ENCODE peak calls at places on chromosomes 7 and 10, in four cellular contexts. G is fibroblast of mammary gland, H is IMR-90, F is cardiac muscle cell. N is an unnamed sample.
A peak's percentile ranks its signal among the peaks of the same experiment; 100 is the strongest.

GRCh38 chr10:63521389-63522128 is at the start of gene REEP3:
- DNase-seq in G (peak; percentile 64), H (peak; percentile 75), F (peak; percentile 88), N (peak; percentile 81)

GRCh38 chr10:121573541-121573941 is 24.7 kb downstream of the FGFR2 start:
- DNase-seq in G (no peak), H (no peak), F (no peak), N (no peak)

GRCh38 chr7:117323585-117323876 is 673 bp upstream of the WNT2 start:
- DNase-seq in F (no peak), G (peak; percentile 32), H (no peak), N (no peak)

GRCh38 chr7:136937436-136937835 is 69.0 kb downstream of the CHRM2 start:
- DNase-seq in F (no peak), H (no peak), G (no peak), N (no peak)

GRCh38 chr10:3811331-3811870 is 26.4 kb upstream of the KLF6 start:
- DNase-seq in F (no peak), H (peak; percentile 71), G (peak; percentile 89), N (peak; percentile 76)

GRCh38 chr7:73718438-73718881 is 1.0 kb downstream of the STX1A start:
- DNase-seq in H (no peak), F (no peak), G (no peak), N (no peak)

GRCh38 chr7:75590373-75591005 is 98.4 kb downstream of the SPDYE5 start:
- DNase-seq in H (no peak), G (no peak), F (no peak), N (no peak)

GRCh38 chr7:152709307-152710133 is 33.6 kb upstream of the XRCC2 start:
- DNase-seq in G (peak; percentile 58), F (no peak), H (peak; percentile 16), N (no peak)

GRCh38 chr7:114959931-114960330 is 38.0 kb downstream of the MDFIC start:
- DNase-seq in F (no peak), G (peak; percentile 38), H (peak; percentile 52), N (peak; percentile 68)

GRCh38 chr10:88879754-88880286 is at the start of gene STAMBPL1:
- DNase-seq in F (no peak), H (no peak), G (peak; percentile 12), N (no peak)

GRCh38 chr10:29411666-29412335 is 122.9 kb downstream of the LYZL1 start:
- DNase-seq in H (no peak), G (no peak), F (no peak), N (peak; percentile 19)

GRCh38 chr7:90244909-90245841 is at the start of gene CFAP69:
- DNase-seq in G (peak; percentile 88), F (peak; percentile 92), H (peak; percentile 78), N (peak; percentile 92)

GRCh38 chr7:90248706-90249105 is 3.7 kb downstream of the CFAP69 start:
- DNase-seq in G (no peak), F (no peak), H (no peak), N (no peak)

GRCh38 chr7:90244565-90244908 is 437 bp upstream of the CFAP69 start:
- DNase-seq in F (no peak), G (no peak), H (no peak), N (no peak)

GRCh38 chr7:90242369-90243168 is 2.4 kb upstream of the CFAP69 start:
- DNase-seq in G (no peak), H (no peak), F (no peak), N (no peak)

GRCh38 chr7:90246184-90246583 is 1.2 kb downstream of the CFAP69 start:
- DNase-seq in G (peak; percentile 93), H (peak; percentile 32), F (peak; percentile 20), N (peak; percentile 90)
- H3K4me3 ChIP-seq in G (peak overlapping the region; percentile 78), H (no peak overlapping the region), F (peak overlapping the region; percentile 45), N (peak overlapping the region; percentile 92)

DNA sequence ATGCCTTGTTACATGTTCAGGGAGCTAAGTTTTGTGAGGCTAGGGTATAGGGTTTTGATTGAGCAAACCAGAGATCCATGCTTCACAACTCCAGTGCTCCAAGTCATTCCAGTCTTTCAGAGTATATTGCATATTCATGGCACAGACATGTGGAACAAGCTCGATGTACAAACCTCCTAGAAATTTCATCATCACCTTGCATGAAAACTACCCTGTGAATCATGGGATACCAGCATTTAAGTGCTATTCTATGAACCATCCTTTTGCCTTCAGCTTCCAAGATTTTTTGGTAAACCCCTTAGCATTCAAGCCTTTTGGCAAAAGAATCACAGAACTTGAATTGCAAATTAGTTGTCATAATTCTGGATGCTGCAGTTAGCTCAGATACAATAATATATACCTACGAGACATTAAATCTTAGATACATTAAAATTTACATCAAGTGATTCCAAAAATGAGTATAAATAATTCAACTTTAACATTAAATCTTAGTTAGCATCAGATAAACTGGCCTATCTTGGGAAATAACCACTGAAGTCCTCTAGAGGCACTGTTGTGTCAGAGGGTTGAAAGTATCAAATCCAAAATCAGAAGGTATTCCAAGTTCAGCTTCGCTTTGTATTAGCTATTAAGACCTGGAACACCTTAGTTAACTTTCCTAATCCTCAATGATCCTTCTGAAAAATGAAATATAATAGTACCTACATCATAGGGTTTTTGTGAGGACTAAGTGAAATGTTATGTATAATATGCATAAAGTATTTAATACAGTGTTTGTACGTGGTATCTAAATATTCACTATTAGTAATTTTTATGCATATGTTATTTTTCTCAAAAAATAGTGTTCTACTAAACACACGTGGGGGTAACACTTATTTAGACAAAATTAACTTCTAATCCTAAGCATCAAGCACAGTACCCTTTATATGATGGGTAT is 55.5 kb upstream of the CABCOCO1 start:
- DNase-seq in F (peak; percentile 14), G (peak; percentile 42), H (no peak), N (peak; percentile 38)
- TF ChIP-seq CTCF in F (peak; percentile 59), G (peak; percentile 64), H (peak; percentile 42), N (peak; percentile 64)

GRCh38 chr7:130942211-130942964 is 208.4 kb upstream of the KLF14 start:
- DNase-seq in G (peak; percentile 96), H (peak; percentile 86), F (no peak), N (peak; percentile 83)
- H3K4me3 ChIP-seq in G (peak overlapping the region; percentile 73), H (peak overlapping the region; percentile 5), F (no peak overlapping the region), N (peak overlapping the region; percentile 13)

GRCh38 chr7:124764847-124765400 is 668 bp downstream of the GPR37 start:
- DNase-seq in H (peak; percentile 5), F (peak; percentile 41), G (no peak), N (peak; percentile 1)
- TF ChIP-seq CTCF in H (no peak), F (no peak), G (no peak), N (no peak)

GRCh38 chr10:25933653-25934608 is at the start of gene MYO3A:
- DNase-seq in H (no peak), F (peak; percentile 44), G (no peak), N (no peak)

GRCh38 chr10:25934673-25935139 is 677 bp downstream of the MYO3A start:
- DNase-seq in F (peak; percentile 58), G (no peak), H (no peak), N (no peak)
- H3K4me3 ChIP-seq in F (peak overlapping the region; percentile 45), G (no peak overlapping the region), H (no peak overlapping the region), N (no peak overlapping the region)

GRCh38 chr10:15459218-15459617 is 88.1 kb upstream of the FAM171A1 start:
- DNase-seq in H (no peak), G (no peak), F (no peak), N (no peak)

GRCh38 chr10:15457382-15457781 is 86.3 kb upstream of the FAM171A1 start:
- DNase-seq in G (no peak), H (no peak), F (no peak), N (no peak)

GRCh38 chr10:15460661-15461060 is 89.6 kb upstream of the FAM171A1 start:
- DNase-seq in F (no peak), H (no peak), G (peak; percentile 31), N (no peak)

GRCh38 chr10:15462253-15462885 is 91.3 kb upstream of the FAM171A1 start:
- DNase-seq in G (peak; percentile 34), F (no peak), H (no peak), N (no peak)

GRCh38 chr10:15461353-15462108 is 90.4 kb upstream of the FAM171A1 start:
- DNase-seq in G (peak; percentile 91), F (no peak), H (peak; percentile 27), N (peak; percentile 69)
- TF ChIP-seq CTCF in G (peak; percentile 64), F (peak; percentile 50), H (peak; percentile 38), N (peak; percentile 20)

DNA sequence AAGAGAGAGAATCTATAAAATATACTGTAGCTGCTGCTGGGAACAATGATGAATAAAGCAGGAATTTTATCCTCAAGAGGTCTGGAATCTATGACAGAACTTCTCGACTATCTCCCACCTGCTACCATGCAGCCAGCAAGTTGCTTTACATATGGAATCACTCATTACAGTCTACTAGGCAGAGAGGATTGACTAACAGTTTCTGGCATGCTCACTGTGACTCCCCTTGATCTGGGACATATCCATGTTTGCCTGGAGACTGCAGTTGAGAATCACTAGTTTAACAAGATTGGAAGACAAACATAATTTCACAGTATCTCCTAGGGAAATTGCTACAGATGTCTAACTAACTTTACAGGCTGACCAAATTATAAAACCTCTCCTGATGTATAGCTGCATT is 13.3 kb downstream of the GPR37 start:
- DNase-seq in H (peak; percentile 94), G (no peak), F (no peak), N (no peak)
- H3K4me3 ChIP-seq in H (no peak overlapping the region), G (no peak overlapping the region), F (no peak overlapping the region), N (no peak overlapping the region)

GRCh38 chr7:128919881-128920789 is 9.6 kb upstream of the KCP start:
- DNase-seq in G (no peak), H (no peak), F (no peak), N (no peak)
- TF ChIP-seq CTCF in G (no peak), H (peak; percentile 2), F (no peak), N (no peak)